ENCODE peak calls at places on chromosomes 16 and 17, in five cellular contexts. S, X, N, H and B are unnamed samples.
A peak's percentile ranks its signal among the peaks of the same experiment; 100 is the strongest.

GRCh38 chr16:3610698-3611144 is 685 bp downstream of the SLX4 start:
- DNase-seq in S (peak; percentile 38), X (no peak), N (no peak), H (no peak), B (peak; percentile 11)

GRCh38 chr16:85192233-85192632 is 80.0 kb upstream of the CIBAR2 start:
- DNase-seq in S (no peak), X (no peak), N (no peak), H (no peak), B (no peak)

GRCh38 chr16:67654069-67654911 is 5.8 kb downstream of the ACD start:
- DNase-seq in S (no peak), X (no peak), N (no peak), H (no peak), B (no peak)

GRCh38 chr16:11010576-11011221 is 66.3 kb downstream of the CLEC16A start:
- DNase-seq in S (no peak), X (no peak), N (no peak), H (no peak), B (no peak)

GRCh38 chr17:79574108-79574507 is 36.7 kb downstream of the RBFOX3 start:
- DNase-seq in S (no peak), X (no peak), N (peak; percentile 63), H (no peak), B (no peak)

GRCh38 chr17:64354824-64355535 is 35.7 kb downstream of the PECAM1 start:
- DNase-seq in S (no peak), X (no peak), N (peak; percentile 24), H (no peak), B (no peak)

GRCh38 chr17:32497431-32498205 is 10.8 kb downstream of the CDK5R1 start:
- DNase-seq in S (no peak), X (no peak), N (peak; percentile 48), H (no peak), B (no peak)

GRCh38 chr17:50274945-50275221 is 617 bp downstream of the TMEM92 start:
- DNase-seq in S (no peak), X (no peak), N (no peak), H (no peak), B (no peak)

GRCh38 chr16:86975445-86975844 is 341.7 kb downstream of the C16orf95 start:
- DNase-seq in S (no peak), X (no peak), N (peak; percentile 82), H (no peak), B (no peak)

GRCh38 chr16:86307518-86307903 is 202.8 kb upstream of the FOXF1 start:
- DNase-seq in S (no peak), X (no peak), N (peak; percentile 76), H (no peak), B (no peak)

GRCh38 chr16:49593423-49594040 is 219.9 kb downstream of the C16orf78 start:
- DNase-seq in S (no peak), X (no peak), N (no peak), H (no peak), B (no peak)

GRCh38 chr17:3039748-3040147 is 23.7 kb downstream of the OR1D5 start:
- DNase-seq in S (no peak), X (no peak), N (no peak), H (no peak), B (no peak)

GRCh38 chr17:7922499-7923289 is 6.6 kb upstream of the RNF227 start:
- DNase-seq in S (peak; percentile 50), X (peak; percentile 75), N (peak; percentile 67), H (no peak), B (peak; percentile 82)

GRCh38 chr16:10923650-10924214 is 18.5 kb downstream of the DEXI start:
- DNase-seq in S (no peak), X (no peak), N (no peak), H (no peak), B (no peak)

GRCh38 chr17:71327376-71328059 is 793.3 kb upstream of the SOX9 start:
- DNase-seq in S (no peak), X (no peak), N (peak; percentile 39), H (no peak), B (no peak)

GRCh38 chr16:11088432-11088794 is 144.0 kb downstream of the CLEC16A start:
- DNase-seq in S (no peak), X (no peak), N (no peak), H (no peak), B (no peak)